ENCODE peak calls at places on chromosomes 1 and 21, in seven cellular contexts. P is mucosa of descending colon, Y is heart right ventricle, U is suprapubic skin, Z is dorsolateral prefrontal cortex, O is hepatocyte, A is fibroblast of lung. Q is an unnamed sample.

GRCh38 chr1:192445849-192446489 is 129.2 kb downstream of the RGS21 start:
- DNase-seq in P (peak), A (peak), O (peak), Z (peak), Y (peak), U (no peak), Q (peak)

GRCh38 chr1:205532996-205533728 is 28.7 kb downstream of the CDK18 start:
- DNase-seq in Y (no peak), A (no peak), U (no peak), Z (no peak), P (no peak), O (no peak), Q (no peak)

GRCh38 chr1:55213885-55214213 is 1.3 kb downstream of the USP24 start:
- DNase-seq in O (peak), Y (no peak), U (no peak), Z (no peak), A (no peak), P (no peak), Q (no peak)

GRCh38 chr1:17118706-17119075 is 560 bp downstream of the PADI2 start:
- DNase-seq in U (no peak), Z (no peak), P (no peak), O (no peak), Y (no peak), A (no peak), Q (no peak)

GRCh38 chr1:172951728-172952365 is 98.9 kb downstream of the TNFSF18 start:
- DNase-seq in A (peak), Y (no peak), Z (no peak), U (no peak), O (peak), P (no peak), Q (no peak)

GRCh38 chr1:106756752-106757151 is 299.7 kb upstream of the PRMT6 start:
- DNase-seq in O (no peak), A (peak), U (no peak), Z (no peak), Y (no peak), P (no peak), Q (no peak)

GRCh38 chr1:117582341-117582902 is 23.4 kb upstream of the TENT5C start:
- DNase-seq in O (no peak), Z (no peak), U (peak), Y (no peak), P (no peak), A (no peak), Q (no peak)

GRCh38 chr1:95888877-95889799 is 655.1 kb downstream of the RWDD3 start:
- DNase-seq in Y (no peak), A (no peak), P (no peak), Z (no peak), U (no peak), O (no peak), Q (no peak)

GRCh38 chr1:14653461-14653960 is 55.0 kb downstream of the KAZN start:
- DNase-seq in A (no peak), O (no peak), P (no peak), Z (no peak), Y (no peak), U (no peak), Q (no peak)

GRCh38 chr21:43365611-43366426 is 61.1 kb downstream of the SIK1 start:
- DNase-seq in Z (no peak), U (no peak), Y (no peak), A (no peak), P (no peak), O (no peak), Q (no peak)

GRCh38 chr1:198220428-198220827 is 63.6 kb downstream of the NEK7 start:
- DNase-seq in Z (no peak), A (peak), Y (no peak), U (no peak), P (no peak), O (no peak), Q (no peak)

GRCh38 chr1:58837886-58838285 is 54.0 kb upstream of the JUN start:
- DNase-seq in A (no peak), Z (no peak), U (no peak), Y (no peak), O (no peak), P (no peak), Q (no peak)

GRCh38 chr1:173002891-173003582 is 47.7 kb downstream of the TNFSF18 start:
- DNase-seq in Y (no peak), U (peak), P (no peak), Z (no peak), A (peak), O (no peak), Q (no peak)

GRCh38 chr21:17921579-17922530 is 102.7 kb upstream of the C21orf91 start:
- DNase-seq in Z (no peak), P (no peak), U (no peak), Y (peak), A (peak), O (peak), Q (no peak)

GRCh38 chr21:25385912-25386474 is 221.3 kb downstream of the MRPL39 start:
- DNase-seq in P (peak), A (peak), O (peak), Y (no peak), U (no peak), Z (no peak), Q (peak)

GRCh38 chr1:115867216-115867615 is 26.3 kb upstream of the NHLH2 start:
- DNase-seq in O (no peak), Z (no peak), A (no peak), Y (no peak), P (no peak), U (no peak), Q (no peak)

GRCh38 chr1:28323720-28324119 is 5.1 kb upstream of the MED18 start:
- DNase-seq in Y (no peak), A (no peak), Z (no peak), P (no peak), U (no peak), O (no peak), Q (no peak)

GRCh38 chr1:219264557-219264956 is 90.9 kb downstream of the LYPLAL1 start:
- DNase-seq in O (no peak), Z (no peak), A (peak), Y (no peak), P (no peak), U (no peak), Q (no peak)

GRCh38 chr1:185157599-185158469 is 867 bp downstream of the SWT1 start:
- DNase-seq in A (peak), Z (no peak), P (peak), Y (peak), O (peak), U (no peak), Q (peak)

GRCh38 chr1:5980314-5981008 is 11.8 kb downstream of the NPHP4 start:
- DNase-seq in A (peak), Z (peak), P (no peak), O (peak), Y (peak), U (no peak), Q (no peak)

GRCh38 chr1:43934279-43934985 is 831 bp downstream of the ARTN start:
- DNase-seq in P (peak), Y (peak), Z (peak), U (no peak), O (peak), A (peak), Q (peak)

GRCh38 chr1:14334336-14335176 is 263.9 kb upstream of the KAZN start:
- DNase-seq in A (peak), Y (no peak), P (peak), O (no peak), Z (no peak), U (no peak), Q (peak)

GRCh38 chr1:53732912-53733317 is 6.0 kb downstream of the GLIS1 start:
- DNase-seq in O (no peak), A (peak), Y (no peak), U (no peak), P (no peak), Z (no peak), Q (no peak)

GRCh38 chr1:23018661-23019093 is 591 bp upstream of the KDM1A start:
- DNase-seq in O (peak), Y (no peak), Z (no peak), U (no peak), A (no peak), P (peak), Q (no peak)

GRCh38 chr1:192461684-192462083 is 113.9 kb upstream of the RGS1 start:
- DNase-seq in P (no peak), Z (no peak), O (no peak), A (no peak), U (no peak), Y (no peak), Q (no peak)

GRCh38 chr1:51861669-51862068 is 16.9 kb downstream of the NRDC start:
- DNase-seq in O (no peak), Z (no peak), A (peak), Y (no peak), P (no peak), U (no peak), Q (no peak)

GRCh38 chr21:42486551-42486950 is 9.5 kb downstream of the RSPH1 start:
- DNase-seq in P (no peak), Y (no peak), A (no peak), U (no peak), O (no peak), Z (no peak), Q (no peak)

GRCh38 chr1:89347296-89347695 is 16.6 kb upstream of the GBP6 start:
- DNase-seq in O (no peak), Y (no peak), U (no peak), Z (no peak), A (no peak), P (no peak), Q (no peak)

GRCh38 chr1:3066250-3066711 is 2.7 kb upstream of the PRDM16 start:
- DNase-seq in A (no peak), U (peak), P (peak), Z (no peak), O (peak), Y (peak), Q (no peak)

GRCh38 chr1:91768786-91769697 is 116.9 kb downstream of the TGFBR3 start:
- DNase-seq in A (peak), Y (no peak), O (no peak), U (no peak), P (no peak), Z (no peak), Q (no peak)

GRCh38 chr1:226988337-226988672 is 48.2 kb downstream of the COQ8A start:
- DNase-seq in O (peak), Y (no peak), P (peak), A (no peak), Z (no peak), U (no peak), Q (no peak)

GRCh38 chr1:79207331-79207730 is 200.8 kb upstream of the ADGRL4 start:
- DNase-seq in A (no peak), Z (no peak), O (no peak), U (no peak), P (no peak), Y (no peak), Q (no peak)

GRCh38 chr1:201153474-201154388 is 543 bp downstream of the TMEM9 start:
- DNase-seq in P (no peak), U (no peak), A (peak), O (no peak), Y (no peak), Z (peak), Q (peak)

GRCh38 chr1:204072951-204073836 is at the start of gene SOX13:
- DNase-seq in O (peak), U (peak), Z (peak), P (peak), Y (peak), A (peak), Q (no peak)

GRCh38 chr1:42179275-42179674 is 14.7 kb upstream of the GUCA2A start:
- DNase-seq in U (no peak), Y (no peak), P (no peak), A (peak), Z (no peak), O (no peak), Q (no peak)

GRCh38 chr1:11519629-11520031 is 40.7 kb downstream of the DISP3 start:
- DNase-seq in A (no peak), O (no peak), Y (no peak), Z (no peak), P (no peak), U (no peak), Q (no peak)

GRCh38 chr21:24007592-24007991 is 1599.7 kb downstream of the MRPL39 start:
- DNase-seq in Z (no peak), P (no peak), O (no peak), Y (no peak), U (no peak), A (no peak), Q (no peak)

GRCh38 chr1:39061951-39062350 is 35.8 kb downstream of the NDUFS5 start:
- DNase-seq in P (no peak), A (no peak), Y (no peak), O (no peak), U (no peak), Z (no peak), Q (no peak)
- H3K4me3 ChIP-seq in P (no peak), A (no peak), Y (no peak), O (no peak), U (no peak), Z (no peak), Q (no peak)

GRCh38 chr1:176745945-176746344 is 283.0 kb downstream of the PAPPA2 start:
- DNase-seq in Z (no peak), A (no peak), P (no peak), U (no peak), Y (no peak), O (no peak), Q (no peak)
- TF ChIP-seq CTCF in Z (no peak), A (peak), P (no peak), U (no peak), Y (peak), O (no peak), Q (no peak)

DNA sequence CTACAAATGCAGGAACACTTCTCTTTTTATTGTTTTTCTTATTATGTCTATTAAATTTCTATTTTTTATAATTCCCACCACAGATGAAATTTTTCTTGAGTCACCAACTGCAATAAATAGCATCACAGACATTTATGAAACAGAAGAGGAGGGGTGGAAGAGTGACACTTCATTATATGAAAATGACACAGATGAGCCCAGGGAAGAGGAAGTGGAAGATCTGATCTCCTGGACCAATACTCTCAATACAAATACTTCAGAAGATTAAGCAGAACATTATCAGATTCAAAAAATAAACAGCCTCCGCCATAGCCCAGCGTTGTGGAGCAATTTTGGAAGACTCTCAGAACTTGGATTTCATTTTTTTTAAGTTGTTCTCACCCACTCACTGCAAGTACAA is 63.5 kb downstream of the UBE2U start:
- DNase-seq in Y (no peak), P (no peak), O (no peak), A (no peak), Z (no peak), U (no peak), Q (no peak)
- H3K4me3 ChIP-seq in Y (no peak), P (no peak), O (no peak), A (no peak), Z (no peak), U (no peak), Q (no peak)

DNA sequence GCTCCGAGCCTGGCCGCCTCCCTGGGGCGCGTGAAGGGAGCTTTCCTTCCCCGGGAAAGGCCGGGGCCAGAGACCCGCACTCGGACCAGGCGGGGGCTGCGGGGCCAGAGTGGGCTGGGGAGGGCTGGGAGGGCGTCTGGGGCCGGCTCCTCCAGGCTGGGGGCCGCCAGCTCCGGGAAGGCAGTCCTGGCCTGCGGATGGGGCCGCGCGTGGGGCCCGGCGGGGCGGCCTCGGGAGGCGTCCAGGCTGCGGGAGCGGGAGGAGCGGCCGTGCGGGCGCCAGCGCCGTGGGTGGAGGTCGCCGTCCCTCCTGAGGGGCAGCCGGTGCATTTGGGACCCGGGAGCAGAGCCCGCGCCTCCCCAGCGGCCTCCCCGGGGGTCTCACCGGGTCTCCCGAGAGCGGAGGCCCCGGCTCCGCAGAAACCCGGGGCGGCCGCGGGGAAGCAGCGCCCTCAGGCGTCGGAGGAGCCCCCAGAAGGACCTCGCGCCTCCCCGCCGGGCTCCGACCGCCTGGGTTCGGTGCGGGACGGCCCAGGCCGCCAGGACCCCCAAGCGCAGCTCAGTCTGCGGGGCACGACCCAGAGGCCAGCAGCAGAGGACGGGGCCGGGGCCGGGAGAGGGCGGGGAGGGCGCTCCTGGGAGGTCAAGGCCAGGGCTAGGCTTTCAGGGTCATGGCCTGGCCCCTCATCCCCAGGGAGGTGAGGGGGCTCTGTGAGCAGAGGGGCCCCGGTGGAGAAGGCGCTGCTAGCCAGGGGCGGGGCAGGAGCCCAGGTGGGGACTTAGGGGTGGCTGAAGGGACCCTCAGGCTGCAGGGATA is 7.3 kb upstream of the SLX9 start:
- DNase-seq in O (peak), Z (no peak), P (peak), U (no peak), Y (no peak), A (no peak), Q (peak)
- TF ChIP-seq CTCF in O (peak), Z (peak), P (peak), U (no peak), Y (peak), A (peak), Q (peak)

DNA sequence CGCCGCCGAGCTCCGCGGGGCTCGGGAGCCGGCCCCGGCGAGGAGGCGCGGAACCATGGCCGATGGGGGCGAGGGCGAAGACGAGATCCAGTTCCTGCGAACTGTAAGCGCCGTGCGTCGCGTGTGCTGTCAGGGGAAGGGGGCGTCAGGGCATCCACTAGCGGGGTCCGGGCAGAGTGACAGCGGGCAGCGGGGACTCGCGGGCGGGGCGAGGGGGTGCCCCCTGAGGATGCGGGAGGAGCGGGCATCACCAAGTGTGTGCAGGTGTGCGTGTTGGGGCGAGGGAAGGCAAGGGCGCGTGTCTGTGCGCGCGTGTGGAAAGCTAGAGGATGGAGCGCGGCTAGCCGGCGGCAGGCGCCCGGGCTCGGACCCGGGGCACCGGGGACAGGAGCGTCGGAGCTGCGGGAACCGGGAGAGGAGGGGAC is 495 bp downstream of the RYR2 start:
- DNase-seq in P (no peak), O (peak), Y (no peak), Z (no peak), A (peak), U (no peak), Q (no peak)
- H3K4me3 ChIP-seq in P (no peak), O (peak), Y (peak), Z (peak), A (no peak), U (peak), Q (no peak)

GRCh38 chr1:231351816-231352215 is 13.7 kb downstream of the SPRTN start:
- DNase-seq in O (no peak), A (no peak), P (no peak), Y (no peak), U (no peak), Z (no peak), Q (no peak)
- TF ChIP-seq CTCF in O (no peak), A (no peak), P (no peak), Y (no peak), U (no peak), Z (no peak), Q (no peak)